ENCODE peak calls at places on chromosomes 12 and 14, in four cellular contexts. M is left ventricle myocardium superior; C is T-helper 9 cell; J is activated CD4-positive, CD25-positive, alpha-beta regulatory T cell. E is an unnamed sample.

GRCh38 chr12:110424237-110424636 is 20.7 kb upstream of the ANAPC7 start:
- DNase-seq in J (no peak), C (no peak), M (no peak), E (no peak)

GRCh38 chr12:16599081-16599480 is 6.9 kb downstream of the LMO3 start:
- DNase-seq in M (no peak), J (no peak), C (no peak), E (no peak)

GRCh38 chr12:105922670-105923102 is 216.1 kb downstream of the NUAK1 start:
- DNase-seq in C (no peak), M (no peak), J (no peak), E (no peak)

GRCh38 chr14:101251812-101252442 is 309.4 kb upstream of the DIO3 start:
- DNase-seq in C (no peak), M (no peak), J (no peak), E (no peak)

GRCh38 chr12:77299001-77299400 is 233.6 kb upstream of the E2F7 start:
- DNase-seq in C (no peak), J (no peak), M (no peak), E (no peak)

GRCh38 chr12:9760699-9761406 is at the start of gene CD69:
- DNase-seq in J (peak), M (no peak), C (peak), E (peak)

GRCh38 chr12:57563358-57563757 is 13.5 kb downstream of the KIF5A start:
- DNase-seq in J (no peak), C (no peak), M (no peak), E (no peak)

GRCh38 chr12:126663304-126664094 is 1598.3 kb downstream of the AACS start:
- DNase-seq in M (no peak), C (no peak), J (no peak), E (no peak)

GRCh38 chr14:92173668-92174067 is 51.9 kb downstream of the CPSF2 start:
- DNase-seq in J (no peak), C (no peak), M (no peak), E (no peak)

GRCh38 chr12:14454098-14454907 is 88.8 kb downstream of the ATF7IP start:
- DNase-seq in C (no peak), M (no peak), J (no peak), E (peak)

GRCh38 chr12:21500786-21501257 is 613 bp downstream of the RECQL start:
- DNase-seq in J (no peak), C (no peak), M (no peak), E (no peak)

GRCh38 chr14:94600148-94600545 is 12.0 kb upstream of the SERPINA3 start:
- DNase-seq in J (no peak), M (no peak), C (no peak), E (no peak)

GRCh38 chr12:20492251-20492728 is 124.0 kb downstream of the PDE3A start:
- DNase-seq in J (no peak), M (no peak), C (no peak), E (no peak)

GRCh38 chr12:28908646-28909045 is 240.4 kb upstream of the FAR2 start:
- DNase-seq in C (no peak), J (no peak), M (no peak), E (no peak)

GRCh38 chr12:92134638-92135274 is 10.9 kb downstream of the BTG1 start:
- DNase-seq in C (no peak), M (no peak), J (no peak), E (no peak)

GRCh38 chr12:50314629-50315312 is 31.5 kb upstream of the LIMA1 start:
- DNase-seq in J (no peak), C (no peak), M (no peak), E (peak)

GRCh38 chr12:6871052-6871957 is 1.8 kb downstream of the SPSB2 start:
- DNase-seq in M (peak), C (no peak), J (no peak), E (peak)

GRCh38 chr12:15597125-15597830 is 191.9 kb downstream of the EPS8 start:
- DNase-seq in M (no peak), J (no peak), C (no peak), E (no peak)

GRCh38 chr14:69548566-69548965 is 26.1 kb downstream of the CCDC177 start:
- DNase-seq in M (no peak), C (no peak), J (no peak), E (no peak)

GRCh38 chr14:94373708-94374107 is 14.7 kb downstream of the SERPINA1 start:
- DNase-seq in M (no peak), C (no peak), J (no peak), E (no peak)

E was measured in germinal center.